ENCODE peak calls at places on chromosome 17, in five cellular contexts. L, H, Y, E and X are unnamed samples.

GRCh38 chr17:51398647-51399046 is 138.3 kb downstream of the UTP18 start:
- DNase-seq in H (no peak), E (no peak), L (no peak), Y (no peak), X (no peak)

GRCh38 chr17:38449364-38449763 is 21.1 kb downstream of the ARHGAP23 start:
- DNase-seq in E (no peak), Y (no peak), L (no peak), H (no peak), X (no peak)

GRCh38 chr17:72338847-72339790 is 218.3 kb downstream of the SOX9 start:
- DNase-seq in Y (no peak), H (no peak), L (no peak), E (no peak), X (peak; percentile 91)

GRCh38 chr17:76956846-76957540 is 88.8 kb downstream of the MGAT5B start:
- DNase-seq in L (no peak), H (no peak), E (no peak), Y (no peak), X (no peak)

GRCh38 chr17:45999900-46000290 is 845 bp downstream of the STH start:
- DNase-seq in H (no peak), L (no peak), Y (no peak), E (no peak), X (no peak)

GRCh38 chr17:43858201-43858600 is 11.2 kb downstream of the CD300LG start:
- DNase-seq in Y (no peak), E (no peak), H (no peak), L (no peak), X (no peak)

GRCh38 chr17:17778308-17779014 is 58.3 kb downstream of the SREBF1 start:
- DNase-seq in L (no peak), E (no peak), H (no peak), Y (no peak), X (no peak)

GRCh38 chr17:33990943-33991706 is 264.0 kb upstream of the CCL2 start:
- DNase-seq in Y (no peak), E (no peak), L (no peak), H (peak; percentile 51), X (no peak)

GRCh38 chr17:69643686-69644085 is 229.2 kb downstream of the MAP2K6 start:
- DNase-seq in Y (no peak), L (no peak), H (no peak), E (no peak), X (no peak)

GRCh38 chr17:18318122-18318521 is 3.0 kb downstream of the SMCR8 start:
- DNase-seq in Y (no peak), E (no peak), L (no peak), H (no peak), X (no peak)

GRCh38 chr17:20059728-20060188 is 50.6 kb downstream of the SPECC1 start:
- DNase-seq in E (peak; percentile 63), L (no peak), Y (no peak), H (peak; percentile 65), X (no peak)

GRCh38 chr17:4483012-4483840 is 15.5 kb upstream of the SPNS2 start:
- DNase-seq in H (no peak), L (no peak), Y (no peak), E (no peak), X (no peak)

GRCh38 chr17:80096531-80097306 is 4.7 kb upstream of the GAA start:
- DNase-seq in Y (no peak), L (no peak), H (no peak), E (no peak), X (no peak)

GRCh38 chr17:7652659-7653343 is 2.1 kb downstream of the ATP1B2 start:
- DNase-seq in E (no peak), Y (no peak), L (no peak), H (no peak), X (no peak)

GRCh38 chr17:31517524-31517923 is 126.0 kb downstream of the RAB11FIP4 start:
- DNase-seq in L (no peak), Y (no peak), E (no peak), H (peak; percentile 51), X (peak; percentile 37)

GRCh38 chr17:11598274-11599221 is at the start of gene DNAH9:
- DNase-seq in Y (no peak), L (no peak), H (no peak), E (peak; percentile 66), X (no peak)

GRCh38 chr17:75064867-75065561 is 18.0 kb downstream of the KCTD2 start:
- DNase-seq in E (no peak), Y (no peak), L (no peak), H (no peak), X (no peak)

GRCh38 chr17:42798383-42799380 is at the start of the genes CNTD1 and COA3:
- DNase-seq in H (peak; percentile 88), E (peak; percentile 76), Y (peak; percentile 69), L (peak; percentile 54), X (peak; percentile 98)

GRCh38 chr17:77266891-77267341 is 126.1 kb downstream of the SEC14L1 start:
- DNase-seq in E (no peak), H (peak; percentile 55), Y (no peak), L (no peak), X (no peak)

GRCh38 chr17:9956474-9957131 is 51.5 kb upstream of the RCVRN start:
- DNase-seq in Y (no peak), L (no peak), H (no peak), E (no peak), X (no peak)

GRCh38 chr17:7932949-7933348 is 943 bp downstream of the CNTROB start:
- DNase-seq in E (no peak), Y (no peak), L (no peak), H (peak; percentile 82), X (peak; percentile 79)

GRCh38 chr17:40317345-40317873 is 8.4 kb downstream of the RARA start:
- DNase-seq in H (peak; percentile 72), Y (no peak), E (no peak), L (no peak), X (no peak)

GRCh38 chr17:2025622-2026309 is 632 bp upstream of the RTN4RL1 start:
- DNase-seq in E (no peak), H (peak; percentile 34), L (no peak), Y (no peak), X (peak; percentile 95)

GRCh38 chr17:81676906-81677305 is 6.7 kb downstream of the ARL16 start:
- DNase-seq in L (no peak), H (no peak), E (no peak), Y (no peak), X (no peak)

GRCh38 chr17:79006794-79007503 is 2.6 kb downstream of the CANT1 start:
- DNase-seq in L (no peak), Y (no peak), E (no peak), H (no peak), X (no peak)

GRCh38 chr17:75511610-75512575 is 3.4 kb downstream of the CASKIN2 start:
- DNase-seq in Y (no peak), L (no peak), H (no peak), E (peak; percentile 44), X (no peak)

GRCh38 chr17:81821603-81822311 is 11.3 kb downstream of the MCRIP1 start:
- DNase-seq in E (peak; percentile 69), H (peak; percentile 54), Y (no peak), L (no peak), X (peak; percentile 41)